ENCODE peak calls at places on chromosomes 16 and 17, in nine cellular contexts. One of them, this sample, is unnamed.
A peak's percentile ranks its signal among the peaks of the same experiment; 100 is the strongest.

GRCh38 chr16:85349413-85350145 is 237.3 kb upstream of the CIBAR2 start:
- DNase-seq in fibroblast of lung: no peak
- DNase-seq in ELF-1: peak; percentile 61
- DNase-seq in breast epithelium: peak; percentile 69
- DNase-seq in EL: no peak
- DNase-seq in GM04504: no peak
- DNase-seq in germinal center: no peak
- DNase-seq in NCI-H345: peak; percentile 55
- DNase-seq in stimulated activated CD4-positive, alpha-beta T cell treated with anti-CD3 and anti-CD28 coated beads, TNF-alpha, amount 100 ng/mL, for 1 hour: no peak
- DNase-seq in this sample: no peak

GRCh38 chr17:1755252-1755992 is 6.4 kb upstream of the SERPINF1 start:
- DNase-seq in fibroblast of lung: no peak
- DNase-seq in ELF-1: no peak
- DNase-seq in breast epithelium: no peak
- DNase-seq in EL: no peak
- DNase-seq in GM04504: no peak
- DNase-seq in germinal center: no peak
- DNase-seq in NCI-H345: no peak
- DNase-seq in stimulated activated CD4-positive, alpha-beta T cell treated with anti-CD3 and anti-CD28 coated beads, TNF-alpha, amount 100 ng/mL, for 1 hour: no peak
- DNase-seq in this sample: no peak

GRCh38 chr17:64001763-64002529 is 3.8 kb downstream of the PRR29 start:
- DNase-seq in fibroblast of lung: no peak
- DNase-seq in ELF-1: no peak
- DNase-seq in breast epithelium: peak; percentile 49
- DNase-seq in EL: no peak
- DNase-seq in GM04504: no peak
- DNase-seq in germinal center: no peak
- DNase-seq in NCI-H345: no peak
- DNase-seq in stimulated activated CD4-positive, alpha-beta T cell treated with anti-CD3 and anti-CD28 coated beads, TNF-alpha, amount 100 ng/mL, for 1 hour: no peak
- DNase-seq in this sample: no peak

GRCh38 chr17:30299000-30299399 is 7.3 kb upstream of the BLMH start:
- DNase-seq in fibroblast of lung: no peak
- DNase-seq in ELF-1: no peak
- DNase-seq in breast epithelium: no peak
- DNase-seq in EL: no peak
- DNase-seq in GM04504: no peak
- DNase-seq in germinal center: no peak
- DNase-seq in NCI-H345: no peak
- DNase-seq in stimulated activated CD4-positive, alpha-beta T cell treated with anti-CD3 and anti-CD28 coated beads, TNF-alpha, amount 100 ng/mL, for 1 hour: no peak
- DNase-seq in this sample: no peak

GRCh38 chr16:3902731-3903130 is 22.2 kb upstream of the CREBBP start:
- DNase-seq in fibroblast of lung: no peak
- DNase-seq in ELF-1: no peak
- DNase-seq in breast epithelium: no peak
- DNase-seq in EL: no peak
- DNase-seq in GM04504: no peak
- DNase-seq in germinal center: no peak
- DNase-seq in NCI-H345: peak; percentile 30
- DNase-seq in stimulated activated CD4-positive, alpha-beta T cell treated with anti-CD3 and anti-CD28 coated beads, TNF-alpha, amount 100 ng/mL, for 1 hour: no peak
- DNase-seq in this sample: no peak

GRCh38 chr17:76078859-76079576 is at the start of gene ZACN:
- DNase-seq in fibroblast of lung: no peak
- DNase-seq in ELF-1: no peak
- DNase-seq in breast epithelium: no peak
- DNase-seq in EL: no peak
- DNase-seq in GM04504: no peak
- DNase-seq in germinal center: no peak
- DNase-seq in NCI-H345: peak; percentile 98
- DNase-seq in stimulated activated CD4-positive, alpha-beta T cell treated with anti-CD3 and anti-CD28 coated beads, TNF-alpha, amount 100 ng/mL, for 1 hour: no peak
- DNase-seq in this sample: no peak

GRCh38 chr16:88570691-88571092 is 489 bp downstream of the ZC3H18 start:
- DNase-seq in fibroblast of lung: peak; percentile 4
- DNase-seq in ELF-1: peak; percentile 39
- DNase-seq in breast epithelium: no peak
- DNase-seq in EL: peak; percentile 38
- DNase-seq in GM04504: no peak
- DNase-seq in germinal center: peak; percentile 24
- DNase-seq in NCI-H345: no peak
- DNase-seq in stimulated activated CD4-positive, alpha-beta T cell treated with anti-CD3 and anti-CD28 coated beads, TNF-alpha, amount 100 ng/mL, for 1 hour: peak; percentile 9
- DNase-seq in this sample: peak; percentile 5

GRCh38 chr17:45320931-45321461 is 4.2 kb upstream of the MAP3K14 start:
- DNase-seq in fibroblast of lung: peak; percentile 99
- DNase-seq in ELF-1: peak; percentile 40
- DNase-seq in breast epithelium: no peak
- DNase-seq in EL: peak; percentile 99
- DNase-seq in GM04504: peak; percentile 97
- DNase-seq in germinal center: no peak
- DNase-seq in NCI-H345: no peak
- DNase-seq in stimulated activated CD4-positive, alpha-beta T cell treated with anti-CD3 and anti-CD28 coated beads, TNF-alpha, amount 100 ng/mL, for 1 hour: no peak
- DNase-seq in this sample: peak; percentile 92

GRCh38 chr17:27653572-27653971 is 22.6 kb downstream of the LGALS9 start:
- DNase-seq in fibroblast of lung: no peak
- DNase-seq in ELF-1: no peak
- DNase-seq in breast epithelium: no peak
- DNase-seq in EL: no peak
- DNase-seq in GM04504: no peak
- DNase-seq in germinal center: no peak
- DNase-seq in NCI-H345: no peak
- DNase-seq in stimulated activated CD4-positive, alpha-beta T cell treated with anti-CD3 and anti-CD28 coated beads, TNF-alpha, amount 100 ng/mL, for 1 hour: no peak
- DNase-seq in this sample: no peak

GRCh38 chr17:19382581-19383444 is 4.2 kb downstream of the MFAP4 start:
- DNase-seq in fibroblast of lung: no peak
- DNase-seq in ELF-1: no peak
- DNase-seq in breast epithelium: no peak
- DNase-seq in EL: no peak
- DNase-seq in GM04504: no peak
- DNase-seq in germinal center: no peak
- DNase-seq in NCI-H345: no peak
- DNase-seq in stimulated activated CD4-positive, alpha-beta T cell treated with anti-CD3 and anti-CD28 coated beads, TNF-alpha, amount 100 ng/mL, for 1 hour: no peak
- DNase-seq in this sample: no peak

GRCh38 chr17:6755731-6756184 is at the start of gene XAF1:
- DNase-seq in fibroblast of lung: no peak
- DNase-seq in ELF-1: no peak
- DNase-seq in breast epithelium: no peak
- DNase-seq in EL: peak; percentile 85
- DNase-seq in GM04504: peak; percentile 40
- DNase-seq in germinal center: peak; percentile 54
- DNase-seq in NCI-H345: no peak
- DNase-seq in stimulated activated CD4-positive, alpha-beta T cell treated with anti-CD3 and anti-CD28 coated beads, TNF-alpha, amount 100 ng/mL, for 1 hour: peak; percentile 29
- DNase-seq in this sample: peak; percentile 24

GRCh38 chr17:82034371-82035011 is 3.0 kb downstream of the DCXR start:
- DNase-seq in fibroblast of lung: no peak
- DNase-seq in ELF-1: peak; percentile 75
- DNase-seq in breast epithelium: no peak
- DNase-seq in EL: no peak
- DNase-seq in GM04504: no peak
- DNase-seq in germinal center: no peak
- DNase-seq in NCI-H345: no peak
- DNase-seq in stimulated activated CD4-positive, alpha-beta T cell treated with anti-CD3 and anti-CD28 coated beads, TNF-alpha, amount 100 ng/mL, for 1 hour: no peak
- DNase-seq in this sample: no peak

GRCh38 chr16:88426018-88426417 is 27.1 kb upstream of the ZFPM1 start:
- DNase-seq in fibroblast of lung: no peak
- DNase-seq in ELF-1: no peak
- DNase-seq in breast epithelium: no peak
- DNase-seq in EL: no peak
- DNase-seq in GM04504: no peak
- DNase-seq in germinal center: no peak
- DNase-seq in NCI-H345: no peak
- DNase-seq in stimulated activated CD4-positive, alpha-beta T cell treated with anti-CD3 and anti-CD28 coated beads, TNF-alpha, amount 100 ng/mL, for 1 hour: no peak
- DNase-seq in this sample: no peak

GRCh38 chr16:1772908-1773702 is at the start of gene MRPS34:
- DNase-seq in fibroblast of lung: peak; percentile 86
- DNase-seq in ELF-1: peak; percentile 92
- DNase-seq in breast epithelium: peak; percentile 79
- DNase-seq in EL: peak; percentile 84
- DNase-seq in GM04504: peak; percentile 57
- DNase-seq in germinal center: peak; percentile 80
- DNase-seq in NCI-H345: peak; percentile 89
- DNase-seq in stimulated activated CD4-positive, alpha-beta T cell treated with anti-CD3 and anti-CD28 coated beads, TNF-alpha, amount 100 ng/mL, for 1 hour: peak; percentile 53
- DNase-seq in this sample: peak; percentile 91

GRCh38 chr17:45430738-45431530 is 1.7 kb downstream of the ARHGAP27 start:
- DNase-seq in fibroblast of lung: no peak
- DNase-seq in ELF-1: peak; percentile 73
- DNase-seq in breast epithelium: peak; percentile 84
- DNase-seq in EL: no peak
- DNase-seq in GM04504: no peak
- DNase-seq in germinal center: peak; percentile 70
- DNase-seq in NCI-H345: no peak
- DNase-seq in stimulated activated CD4-positive, alpha-beta T cell treated with anti-CD3 and anti-CD28 coated beads, TNF-alpha, amount 100 ng/mL, for 1 hour: no peak
- DNase-seq in this sample: no peak

GRCh38 chr16:57570301-57571070 is 28.0 kb downstream of the ADGRG5 start:
- DNase-seq in fibroblast of lung: no peak
- DNase-seq in ELF-1: no peak
- DNase-seq in breast epithelium: no peak
- DNase-seq in EL: no peak
- DNase-seq in GM04504: no peak
- DNase-seq in germinal center: no peak
- DNase-seq in NCI-H345: no peak
- DNase-seq in stimulated activated CD4-positive, alpha-beta T cell treated with anti-CD3 and anti-CD28 coated beads, TNF-alpha, amount 100 ng/mL, for 1 hour: no peak
- DNase-seq in this sample: no peak

GRCh38 chr17:44279586-44280344 is 11.8 kb upstream of the SLC4A1 start:
- DNase-seq in fibroblast of lung: peak; percentile 86
- DNase-seq in ELF-1: peak; percentile 70
- DNase-seq in breast epithelium: no peak
- DNase-seq in EL: peak; percentile 94
- DNase-seq in GM04504: peak; percentile 50
- DNase-seq in germinal center: no peak
- DNase-seq in NCI-H345: no peak
- DNase-seq in stimulated activated CD4-positive, alpha-beta T cell treated with anti-CD3 and anti-CD28 coated beads, TNF-alpha, amount 100 ng/mL, for 1 hour: no peak
- DNase-seq in this sample: no peak

GRCh38 chr16:54318941-54319340 is 32.4 kb upstream of the IRX3 start:
- DNase-seq in fibroblast of lung: peak; percentile 58
- DNase-seq in ELF-1: no peak
- DNase-seq in breast epithelium: no peak
- DNase-seq in EL: peak; percentile 14
- DNase-seq in GM04504: no peak
- DNase-seq in germinal center: no peak
- DNase-seq in NCI-H345: no peak
- DNase-seq in stimulated activated CD4-positive, alpha-beta T cell treated with anti-CD3 and anti-CD28 coated beads, TNF-alpha, amount 100 ng/mL, for 1 hour: no peak
- DNase-seq in this sample: no peak